ENCODE peak calls at places on chromosomes 13 and 19, in seven cellular contexts. One of them, this sample, is unnamed.

GRCh38 chr13:77915676-77916075 is 3.0 kb downstream of the EDNRB start:
- DNase-seq in adrenal gland: no peak
- DNase-seq in heart right ventricle: no peak
- DNase-seq in body of pancreas: no peak
- DNase-seq in K562: no peak
- DNase-seq in AG04450: no peak
- DNase-seq in lower lobe of right lung: no peak
- DNase-seq in this sample: no peak

GRCh38 chr19:6739390-6739883 is at the start of gene TRIP10:
- DNase-seq in adrenal gland: peak; percentile 81
- DNase-seq in heart right ventricle: peak; percentile 90
- DNase-seq in body of pancreas: peak; percentile 88
- DNase-seq in K562: peak; percentile 87
- DNase-seq in AG04450: no peak
- DNase-seq in lower lobe of right lung: peak; percentile 89
- DNase-seq in this sample: peak; percentile 73

GRCh38 chr19:607301-608154 is 17.8 kb downstream of the HCN2 start:
- DNase-seq in adrenal gland: no peak
- DNase-seq in heart right ventricle: no peak
- DNase-seq in body of pancreas: no peak
- DNase-seq in K562: no peak
- DNase-seq in AG04450: no peak
- DNase-seq in lower lobe of right lung: no peak
- DNase-seq in this sample: no peak

GRCh38 chr13:63208811-63209210 is 1793.2 kb upstream of the PCDH20 start:
- DNase-seq in adrenal gland: no peak
- DNase-seq in heart right ventricle: no peak
- DNase-seq in body of pancreas: no peak
- DNase-seq in K562: no peak
- DNase-seq in AG04450: no peak
- DNase-seq in lower lobe of right lung: no peak
- DNase-seq in this sample: no peak

GRCh38 chr19:56137405-56137804 is 3.7 kb upstream of the ZNF444 start:
- DNase-seq in adrenal gland: no peak
- DNase-seq in heart right ventricle: no peak
- DNase-seq in body of pancreas: peak; percentile 96
- DNase-seq in K562: no peak
- DNase-seq in AG04450: no peak
- DNase-seq in lower lobe of right lung: peak; percentile 81
- DNase-seq in this sample: no peak

GRCh38 chr13:45055198-45055901 is 65.0 kb upstream of the GTF2F2 start:
- DNase-seq in adrenal gland: no peak
- DNase-seq in heart right ventricle: no peak
- DNase-seq in body of pancreas: peak; percentile 4
- DNase-seq in K562: no peak
- DNase-seq in AG04450: peak; percentile 67
- DNase-seq in lower lobe of right lung: no peak
- DNase-seq in this sample: no peak

GRCh38 chr19:53332484-53332883 is 1.1 kb upstream of the ZNF845 start:
- DNase-seq in adrenal gland: no peak
- DNase-seq in heart right ventricle: no peak
- DNase-seq in body of pancreas: no peak
- DNase-seq in K562: no peak
- DNase-seq in AG04450: no peak
- DNase-seq in lower lobe of right lung: no peak
- DNase-seq in this sample: no peak

GRCh38 chr13:61954092-61954491 is 538.4 kb upstream of the PCDH20 start:
- DNase-seq in adrenal gland: no peak
- DNase-seq in heart right ventricle: no peak
- DNase-seq in body of pancreas: no peak
- DNase-seq in K562: no peak
- DNase-seq in AG04450: no peak
- DNase-seq in lower lobe of right lung: no peak
- DNase-seq in this sample: no peak

GRCh38 chr13:99312493-99312883 is 5.3 kb upstream of the GPR183 start:
- DNase-seq in adrenal gland: peak; percentile 93
- DNase-seq in heart right ventricle: peak; percentile 31
- DNase-seq in body of pancreas: peak; percentile 84
- DNase-seq in K562: no peak
- DNase-seq in AG04450: no peak
- DNase-seq in lower lobe of right lung: peak; percentile 75
- DNase-seq in this sample: no peak

GRCh38 chr19:23075031-23075733 is 41.6 kb upstream of the ZNF730 start:
- DNase-seq in adrenal gland: no peak
- DNase-seq in heart right ventricle: peak; percentile 58
- DNase-seq in body of pancreas: peak; percentile 28
- DNase-seq in K562: peak; percentile 26
- DNase-seq in AG04450: peak; percentile 41
- DNase-seq in lower lobe of right lung: peak; percentile 51
- DNase-seq in this sample: no peak

GRCh38 chr19:49338691-49339363 is 3.6 kb downstream of the CD37 start:
- DNase-seq in adrenal gland: peak; percentile 82
- DNase-seq in heart right ventricle: peak; percentile 73
- DNase-seq in body of pancreas: peak; percentile 97
- DNase-seq in K562: peak; percentile 98
- DNase-seq in AG04450: no peak
- DNase-seq in lower lobe of right lung: peak; percentile 93
- DNase-seq in this sample: no peak

GRCh38 chr13:91767681-91768080 is 369.3 kb downstream of the GPC5 start:
- DNase-seq in adrenal gland: no peak
- DNase-seq in heart right ventricle: no peak
- DNase-seq in body of pancreas: no peak
- DNase-seq in K562: no peak
- DNase-seq in AG04450: no peak
- DNase-seq in lower lobe of right lung: no peak
- DNase-seq in this sample: no peak

GRCh38 chr13:45280751-45281634 is 60.0 kb downstream of the TPT1 start:
- DNase-seq in adrenal gland: peak; percentile 65
- DNase-seq in heart right ventricle: peak; percentile 59
- DNase-seq in body of pancreas: peak; percentile 71
- DNase-seq in K562: no peak
- DNase-seq in AG04450: peak; percentile 54
- DNase-seq in lower lobe of right lung: peak; percentile 65
- DNase-seq in this sample: peak; percentile 21

GRCh38 chr19:33186835-33187540 is 7.1 kb upstream of the LRP3 start:
- DNase-seq in adrenal gland: no peak
- DNase-seq in heart right ventricle: no peak
- DNase-seq in body of pancreas: no peak
- DNase-seq in K562: no peak
- DNase-seq in AG04450: no peak
- DNase-seq in lower lobe of right lung: peak; percentile 43
- DNase-seq in this sample: no peak

GRCh38 chr19:43362179-43362578 is 8.7 kb downstream of the CD177 start:
- DNase-seq in adrenal gland: no peak
- DNase-seq in heart right ventricle: no peak
- DNase-seq in body of pancreas: no peak
- DNase-seq in K562: no peak
- DNase-seq in AG04450: no peak
- DNase-seq in lower lobe of right lung: no peak
- DNase-seq in this sample: no peak

GRCh38 chr13:93900735-93901134 is 578.7 kb downstream of the DCT start:
- DNase-seq in adrenal gland: no peak
- DNase-seq in heart right ventricle: no peak
- DNase-seq in body of pancreas: no peak
- DNase-seq in K562: no peak
- DNase-seq in AG04450: no peak
- DNase-seq in lower lobe of right lung: no peak
- DNase-seq in this sample: no peak

GRCh38 chr19:42512130-42512636 is 16.1 kb downstream of the CEACAM1 start:
- DNase-seq in adrenal gland: no peak
- DNase-seq in heart right ventricle: no peak
- DNase-seq in body of pancreas: no peak
- DNase-seq in K562: no peak
- DNase-seq in AG04450: no peak
- DNase-seq in lower lobe of right lung: no peak
- DNase-seq in this sample: no peak

GRCh38 chr13:46797468-46798237 is 692 bp upstream of the ESD start:
- DNase-seq in adrenal gland: no peak
- DNase-seq in heart right ventricle: no peak
- DNase-seq in body of pancreas: no peak
- DNase-seq in K562: no peak
- DNase-seq in AG04450: no peak
- DNase-seq in lower lobe of right lung: no peak
- DNase-seq in this sample: no peak

GRCh38 chr19:13978306-13978705 is 26.0 kb downstream of the DCAF15 start:
- DNase-seq in adrenal gland: peak; percentile 60
- DNase-seq in heart right ventricle: peak; percentile 89
- DNase-seq in body of pancreas: peak; percentile 76
- DNase-seq in K562: peak; percentile 75
- DNase-seq in AG04450: no peak
- DNase-seq in lower lobe of right lung: peak; percentile 86
- DNase-seq in this sample: no peak

GRCh38 chr13:92823059-92823458 is 403.5 kb upstream of the GPC6 start:
- DNase-seq in adrenal gland: no peak
- DNase-seq in heart right ventricle: no peak
- DNase-seq in body of pancreas: no peak
- DNase-seq in K562: no peak
- DNase-seq in AG04450: no peak
- DNase-seq in lower lobe of right lung: no peak
- DNase-seq in this sample: no peak

GRCh38 chr19:46732172-46732938 is 13.5 kb upstream of the FKRP start:
- DNase-seq in adrenal gland: no peak
- DNase-seq in heart right ventricle: no peak
- DNase-seq in body of pancreas: no peak
- DNase-seq in K562: no peak
- DNase-seq in AG04450: no peak
- DNase-seq in lower lobe of right lung: no peak
- DNase-seq in this sample: no peak

GRCh38 chr19:46731584-46731983 is 14.3 kb upstream of the FKRP start:
- DNase-seq in adrenal gland: no peak
- DNase-seq in heart right ventricle: no peak
- DNase-seq in body of pancreas: peak; percentile 32
- DNase-seq in K562: no peak
- DNase-seq in AG04450: no peak
- DNase-seq in lower lobe of right lung: no peak
- DNase-seq in this sample: no peak

GRCh38 chr19:46733693-46734240 is 12.1 kb upstream of the FKRP start:
- DNase-seq in adrenal gland: no peak
- DNase-seq in heart right ventricle: no peak
- DNase-seq in body of pancreas: no peak
- DNase-seq in K562: no peak
- DNase-seq in AG04450: no peak
- DNase-seq in lower lobe of right lung: no peak
- DNase-seq in this sample: no peak

GRCh38 chr19:46731007-46731501 is 14.1 kb upstream of the PRKD2 start:
- DNase-seq in adrenal gland: peak; percentile 86
- DNase-seq in heart right ventricle: no peak
- DNase-seq in body of pancreas: peak; percentile 65
- DNase-seq in K562: peak; percentile 71
- DNase-seq in AG04450: peak; percentile 59
- DNase-seq in lower lobe of right lung: peak; percentile 78
- DNase-seq in this sample: no peak

DNA sequence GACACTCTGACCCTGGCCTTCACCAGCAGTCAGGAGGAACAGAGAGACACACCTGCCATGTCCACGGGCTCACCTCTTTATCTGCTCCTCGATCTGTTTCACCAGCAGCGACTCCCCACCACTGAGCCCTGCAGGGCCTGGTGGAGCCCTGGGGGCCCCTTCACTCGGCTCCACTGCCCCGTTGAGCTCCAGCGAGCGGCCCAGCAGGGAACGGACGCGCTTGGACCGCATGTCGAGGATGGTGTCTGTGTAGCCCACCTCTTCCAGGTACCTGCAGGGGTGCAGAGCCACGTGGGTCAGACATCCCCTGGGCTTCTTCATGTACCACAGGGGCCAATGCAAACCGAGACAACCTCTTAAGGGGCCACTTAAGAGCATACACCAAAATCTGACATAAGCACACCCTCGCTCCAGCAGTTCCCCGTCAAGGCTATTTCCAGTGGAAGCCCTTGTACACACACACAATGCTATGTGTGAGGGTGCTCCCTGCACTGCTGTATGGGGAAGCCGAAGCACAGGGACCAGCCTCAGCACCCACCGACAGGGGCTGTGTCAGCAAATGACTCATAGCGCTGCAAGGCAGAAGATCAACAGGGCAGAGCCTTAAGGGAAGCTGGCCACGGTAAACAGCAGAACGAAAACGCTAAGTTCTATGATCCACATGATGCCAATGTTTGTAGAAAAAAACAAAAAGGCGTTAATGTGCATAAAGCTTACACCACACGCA is 12.7 kb upstream of the FKRP start:
- DNase-seq in adrenal gland: peak; percentile 69
- DNase-seq in heart right ventricle: no peak
- DNase-seq in body of pancreas: peak; percentile 71
- DNase-seq in K562: no peak
- DNase-seq in AG04450: no peak
- DNase-seq in lower lobe of right lung: peak; percentile 79
- DNase-seq in this sample: no peak
- H3K27ac ChIP-seq in adrenal gland: no peak overlapping the region
- H3K27ac ChIP-seq in heart right ventricle: peak overlapping the region; percentile 85
- H3K27ac ChIP-seq in body of pancreas: no peak overlapping the region
- H3K27ac ChIP-seq in K562: no peak overlapping the region
- H3K27ac ChIP-seq in AG04450: no peak overlapping the region
- H3K27ac ChIP-seq in lower lobe of right lung: peak overlapping the region; percentile 74
- H3K27ac ChIP-seq in this sample: no peak overlapping the region

GRCh38 chr19:17766543-17767131 is 15.4 kb downstream of the FCHO1 start:
- DNase-seq in adrenal gland: peak; percentile 86
- DNase-seq in heart right ventricle: peak; percentile 81
- DNase-seq in body of pancreas: peak; percentile 91
- DNase-seq in K562: no peak
- DNase-seq in AG04450: peak; percentile 32
- DNase-seq in lower lobe of right lung: peak; percentile 90
- DNase-seq in this sample: peak; percentile 21
- TF ChIP-seq CTCF in adrenal gland: peak; percentile 81
- TF ChIP-seq CTCF in heart right ventricle: peak; percentile 80
- TF ChIP-seq CTCF in body of pancreas: peak; percentile 80
- TF ChIP-seq CTCF in K562: peak; percentile 60
- TF ChIP-seq CTCF in AG04450: peak; percentile 94
- TF ChIP-seq CTCF in lower lobe of right lung: peak; percentile 87
- TF ChIP-seq CTCF in this sample: peak; percentile 47

DNA sequence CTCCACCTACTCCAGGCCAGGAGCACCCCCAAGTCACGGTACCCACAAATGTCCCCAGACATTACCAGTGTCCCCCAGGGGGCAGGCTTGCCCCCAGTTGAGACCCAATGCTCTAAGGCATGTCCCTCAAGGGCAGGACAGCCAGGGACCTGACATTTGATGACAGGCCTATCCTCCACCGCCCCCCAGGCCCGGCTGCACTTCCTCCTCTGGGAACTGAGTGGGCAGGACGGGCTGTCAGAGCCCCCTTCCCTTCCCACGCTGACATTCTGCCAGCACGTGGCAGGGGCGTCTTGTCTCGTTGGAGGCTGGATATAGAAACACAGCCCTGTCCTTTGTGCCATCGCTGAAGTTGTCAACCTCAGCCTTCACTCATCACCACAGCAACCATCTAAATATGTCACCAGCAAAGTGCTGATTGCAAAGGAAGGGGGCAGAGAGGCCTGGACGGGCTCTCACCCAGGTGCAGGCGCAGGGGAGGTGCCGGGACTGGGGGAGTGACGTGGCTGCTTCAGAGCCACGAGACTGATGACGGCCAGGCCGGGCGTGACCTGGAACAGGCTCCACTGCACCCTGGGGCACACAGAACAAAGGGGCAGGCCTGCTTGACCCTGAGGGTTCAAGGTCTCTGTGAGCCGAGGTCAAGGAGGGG is 38.4 kb downstream of the GNG7 start:
- DNase-seq in adrenal gland: no peak
- DNase-seq in heart right ventricle: peak; percentile 81
- DNase-seq in body of pancreas: peak; percentile 20
- DNase-seq in K562: no peak
- DNase-seq in AG04450: no peak
- DNase-seq in lower lobe of right lung: no peak
- DNase-seq in this sample: no peak
- H3K27ac ChIP-seq in adrenal gland: no peak overlapping the region
- H3K27ac ChIP-seq in heart right ventricle: peak overlapping the region; percentile 53
- H3K27ac ChIP-seq in body of pancreas: no peak overlapping the region
- H3K27ac ChIP-seq in K562: no peak overlapping the region
- H3K27ac ChIP-seq in AG04450: no peak overlapping the region
- H3K27ac ChIP-seq in lower lobe of right lung: no peak overlapping the region
- H3K27ac ChIP-seq in this sample: no peak overlapping the region

GRCh38 chr19:2274937-2275535 is 6.9 kb downstream of the PEAK3 start:
- DNase-seq in adrenal gland: peak; percentile 84
- DNase-seq in heart right ventricle: peak; percentile 60
- DNase-seq in body of pancreas: peak; percentile 70
- DNase-seq in K562: peak; percentile 54
- DNase-seq in AG04450: no peak
- DNase-seq in lower lobe of right lung: peak; percentile 80
- DNase-seq in this sample: no peak
- TF ChIP-seq CTCF in adrenal gland: peak; percentile 69
- TF ChIP-seq CTCF in heart right ventricle: peak; percentile 61
- TF ChIP-seq CTCF in body of pancreas: peak; percentile 59
- TF ChIP-seq CTCF in K562: peak; percentile 72
- TF ChIP-seq CTCF in AG04450: peak; percentile 53
- TF ChIP-seq CTCF in lower lobe of right lung: peak; percentile 56
- TF ChIP-seq CTCF in this sample: peak; percentile 47

This sample was measured in CD4-positive, alpha-beta T cell.